ENCODE peak calls at places on chromosome 17, in seven cellular contexts. M is transverse colon, N is HCT116, X is SK-N-SH, W is sigmoid colon, G is K562, C is GM23338. I is an unnamed sample.

GRCh38 chr17:13626703-13627102 is 25.0 kb upstream of the HS3ST3A1 start:
- DNase-seq in M (no peak), W (no peak), G (no peak), N (peak), C (no peak), X (no peak), I (no peak)

GRCh38 chr17:45782889-45783592 is 1.1 kb upstream of the CRHR1 start:
- DNase-seq in N (no peak), W (no peak), C (peak), M (no peak), G (peak), X (peak), I (no peak)

GRCh38 chr17:46025510-46025909 is 26.5 kb downstream of the STH start:
- DNase-seq in N (no peak), G (no peak), M (no peak), W (no peak), C (no peak), X (no peak), I (no peak)

GRCh38 chr17:83076930-83077329 is 2.5 kb upstream of the METRNL start:
- DNase-seq in G (no peak), C (no peak), N (no peak), M (no peak), X (peak), W (no peak), I (no peak)

GRCh38 chr17:58121925-58122324 is 26.3 kb upstream of the OR4D1 start:
- DNase-seq in C (peak), M (no peak), N (peak), G (peak), W (no peak), X (peak), I (no peak)

GRCh38 chr17:13158511-13159240 is 140.8 kb upstream of the ELAC2 start:
- DNase-seq in C (no peak), M (no peak), W (no peak), N (no peak), G (no peak), X (no peak), I (no peak)

GRCh38 chr17:61333151-61333550 is 66.5 kb upstream of the TBX2 start:
- DNase-seq in C (no peak), X (no peak), M (no peak), N (no peak), G (no peak), W (no peak), I (no peak)

GRCh38 chr17:27400991-27401390 is 55.3 kb upstream of the KSR1 start:
- DNase-seq in G (no peak), N (no peak), C (no peak), M (no peak), X (no peak), W (no peak), I (peak)

GRCh38 chr17:48100591-48101011 is 677 bp downstream of the CBX1 start:
- DNase-seq in X (peak), W (peak), G (peak), C (peak), N (peak), M (peak), I (peak)

GRCh38 chr17:21167303-21167702 is 40.5 kb downstream of the DHRS7B start:
- DNase-seq in C (no peak), X (no peak), W (no peak), G (no peak), N (no peak), M (no peak), I (no peak)

GRCh38 chr17:1200440-1200839 is 20.7 kb upstream of the ABR start:
- DNase-seq in M (no peak), G (peak), X (no peak), W (no peak), C (no peak), N (no peak), I (no peak)

GRCh38 chr17:1201132-1201702 is 21.4 kb upstream of the ABR start:
- DNase-seq in G (no peak), N (no peak), X (no peak), C (no peak), M (no peak), W (no peak), I (no peak)

GRCh38 chr17:1206016-1206787 is 26.4 kb upstream of the ABR start:
- DNase-seq in C (no peak), G (no peak), M (no peak), N (no peak), W (no peak), X (no peak), I (no peak)

GRCh38 chr17:1203111-1203966 is 23.6 kb upstream of the ABR start:
- DNase-seq in N (no peak), M (peak), X (peak), C (peak), G (peak), W (peak), I (peak)

DNA sequence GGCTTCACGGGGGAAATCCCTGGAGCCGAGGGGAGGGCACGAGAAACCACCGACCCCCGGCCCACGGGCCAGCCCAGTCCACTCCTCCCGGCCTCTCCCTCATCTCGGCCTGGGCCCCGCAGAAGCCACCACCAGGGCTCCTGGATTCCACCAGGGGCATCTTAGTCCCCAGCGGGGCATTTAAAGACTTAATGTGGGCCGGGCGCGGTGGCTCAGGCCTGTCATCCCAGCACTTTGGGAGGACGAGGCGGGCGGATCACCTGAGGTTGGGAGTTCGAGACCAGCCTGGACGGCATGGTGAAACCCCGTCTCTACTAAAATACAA is 24.1 kb upstream of the ABR start:
- DNase-seq in X (no peak), W (peak), G (no peak), N (no peak), M (no peak), C (peak), I (no peak)
- TF ChIP-seq CTCF in X (no peak), W (no peak), G (no peak), N (no peak), M (no peak), C (no peak), I (no peak)

GRCh38 chr17:8080208-8080798 is 7.2 kb downstream of the ALOX12B start:
- DNase-seq in C (peak), W (no peak), N (no peak), X (no peak), G (no peak), M (no peak), I (no peak)
- H3K4me3 ChIP-seq in C (peak), W (peak), N (peak), X (peak), G (peak), M (peak), I (peak)

DNA sequence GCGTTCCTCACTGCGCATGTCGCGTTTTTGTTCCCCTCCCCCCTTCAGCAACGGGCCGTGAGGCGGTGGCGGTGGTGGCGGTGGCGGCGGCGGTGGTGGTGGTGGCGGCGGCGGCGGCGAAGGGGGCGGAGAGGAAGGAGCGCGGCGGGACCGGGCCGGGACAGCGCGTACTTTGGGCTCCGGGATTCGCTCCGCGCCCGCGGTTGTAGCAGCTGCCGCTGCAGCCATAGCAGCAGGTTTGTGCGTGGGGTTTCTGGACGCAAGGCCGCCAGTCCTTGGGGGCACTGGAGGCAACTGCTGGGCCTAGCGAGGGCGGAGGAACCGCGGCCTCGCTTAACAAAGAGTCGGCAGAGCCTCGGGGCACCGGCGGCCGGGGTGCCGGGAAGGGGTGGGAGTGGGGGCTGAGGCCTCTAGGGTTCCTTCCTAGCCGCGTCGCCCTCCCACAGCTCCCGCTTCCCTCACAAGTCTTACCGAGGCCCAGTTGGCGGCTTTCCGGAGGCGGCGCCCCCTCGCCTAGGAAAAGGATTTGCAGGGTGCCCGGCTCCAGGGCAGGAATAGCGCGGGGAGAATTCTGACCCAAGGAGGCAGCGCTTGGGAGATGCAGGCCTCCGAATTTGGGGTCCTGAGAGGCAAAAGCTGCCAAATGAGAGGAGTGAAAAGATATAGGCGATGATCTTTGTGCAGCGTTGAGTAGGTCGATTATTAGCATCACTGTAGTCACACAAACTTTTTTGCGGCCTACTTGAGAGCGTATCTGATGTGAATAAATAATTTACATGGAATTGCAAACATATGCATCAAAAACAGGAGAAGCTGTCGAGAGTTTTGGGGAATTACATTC is at the start of gene DDX42:
- DNase-seq in C (peak), M (peak), N (no peak), W (peak), X (peak), G (peak), I (peak)
- TF ChIP-seq POLR2AphosphoS5 in C (peak), M (peak), N (no peak), W (peak), X (no peak), G (no peak), I (peak)

GRCh38 chr17:79423811-79424465 is 186.9 kb downstream of the RBFOX3 start:
- DNase-seq in N (no peak), X (no peak), G (no peak), C (no peak), W (no peak), M (no peak), I (no peak)

GRCh38 chr17:79427621-79428539 is 183.0 kb downstream of the RBFOX3 start:
- DNase-seq in N (no peak), W (no peak), X (no peak), G (no peak), M (no peak), C (no peak), I (no peak)

GRCh38 chr17:79428988-79429387 is 181.9 kb downstream of the RBFOX3 start:
- DNase-seq in N (no peak), W (no peak), G (no peak), C (no peak), X (no peak), M (no peak), I (no peak)

GRCh38 chr17:79424471-79425185 is 186.2 kb downstream of the RBFOX3 start:
- DNase-seq in M (no peak), N (no peak), X (no peak), G (no peak), W (no peak), C (no peak), I (no peak)

GRCh38 chr17:79425686-79426085 is 185.2 kb downstream of the RBFOX3 start:
- DNase-seq in W (no peak), N (no peak), C (no peak), X (no peak), M (no peak), G (no peak), I (no peak)
- TF ChIP-seq CTCF in W (no peak), N (no peak), C (no peak), X (no peak), M (no peak), G (no peak), I (no peak)

GRCh38 chr17:79520134-79520892 is 90.5 kb downstream of the RBFOX3 start:
- DNase-seq in N (no peak), X (peak), C (no peak), M (no peak), G (no peak), W (no peak), I (no peak)
- H3K4me3 ChIP-seq in N (no peak), X (no peak), C (no peak), M (no peak), G (no peak), W (no peak), I (no peak)

DNA sequence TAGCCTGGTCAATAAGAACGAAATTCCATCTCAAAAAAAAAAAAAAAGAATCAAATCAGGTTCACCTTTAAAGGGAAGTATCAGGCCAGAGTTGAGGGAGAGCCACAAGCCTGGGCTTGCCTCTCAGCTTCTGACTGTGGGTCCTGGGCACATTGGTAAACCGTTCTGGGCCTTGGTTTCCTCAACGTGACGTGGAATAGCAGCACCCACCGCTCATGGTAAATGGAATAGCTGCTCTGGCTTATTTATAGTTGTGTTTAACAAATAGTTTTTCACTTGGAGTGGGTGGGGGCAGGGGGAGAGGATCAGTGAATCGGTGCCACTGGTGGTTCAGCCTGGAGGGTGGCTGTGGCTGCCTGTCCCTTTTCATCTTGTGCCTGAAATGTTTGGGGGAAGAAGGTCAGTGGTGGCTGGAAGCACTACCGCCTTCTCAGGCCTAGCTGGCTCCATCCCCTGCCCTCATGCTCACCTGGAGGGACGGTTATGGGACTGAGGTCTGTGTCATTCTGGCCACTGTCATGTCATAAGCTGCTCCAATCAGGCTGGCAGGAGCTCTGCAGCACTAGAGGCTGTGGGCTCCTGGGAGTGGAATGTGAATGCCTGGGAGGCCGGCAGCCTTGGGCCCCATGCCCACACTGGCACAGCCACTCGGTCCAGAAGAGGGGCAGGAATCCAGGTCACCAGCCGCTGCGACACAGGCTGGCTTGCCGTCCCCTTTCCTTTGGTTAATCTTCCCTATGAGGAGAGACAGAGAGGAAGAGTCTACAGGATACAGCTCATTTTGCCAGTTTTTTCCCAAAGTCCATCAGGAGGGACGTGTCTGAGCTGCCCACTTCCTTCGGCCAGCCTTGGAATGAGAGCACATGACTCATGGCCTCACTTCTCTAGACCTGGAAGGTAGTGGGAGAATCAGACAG is 27.0 kb downstream of the CCR7 start:
- DNase-seq in C (no peak), M (no peak), N (no peak), G (no peak), X (no peak), W (peak), I (no peak)
- TF ChIP-seq POLR2AphosphoS5 in C (no peak), M (no peak), N (no peak), G (no peak), X (no peak), W (no peak), I (no peak)

DNA sequence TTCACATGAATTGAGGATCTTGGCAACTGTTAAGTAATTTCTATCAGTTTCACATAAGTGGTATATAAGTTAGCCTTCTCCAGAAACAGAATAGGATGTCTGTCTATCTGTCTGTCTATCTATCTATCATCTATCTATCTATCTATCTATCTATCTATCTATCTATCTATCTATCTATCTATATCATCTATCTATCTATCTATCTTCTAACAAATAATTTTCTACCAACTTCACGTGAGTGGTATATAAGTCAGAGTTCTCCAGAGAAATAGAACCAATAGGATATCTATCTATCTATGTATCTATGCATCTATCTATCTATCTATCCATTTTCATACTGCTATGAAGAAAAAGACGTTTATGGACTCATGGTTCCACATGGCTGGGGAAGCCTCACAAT is 11.4 kb upstream of the SPACA3 start:
- DNase-seq in G (no peak), M (no peak), C (no peak), N (no peak), W (no peak), X (no peak), I (no peak)
- TF ChIP-seq CTCF in G (no peak), M (no peak), C (no peak), N (no peak), W (no peak), X (no peak), I (no peak)

GRCh38 chr17:64015447-64015846 is 5.0 kb downstream of the ICAM2 start:
- DNase-seq in M (no peak), W (no peak), X (no peak), G (no peak), C (no peak), N (no peak), I (no peak)

GRCh38 chr17:64016248-64016784 is 4.1 kb downstream of the ICAM2 start:
- DNase-seq in W (no peak), C (no peak), N (no peak), M (no peak), X (peak), G (no peak), I (no peak)

GRCh38 chr17:64016974-64017373 is 3.5 kb downstream of the ICAM2 start:
- DNase-seq in W (no peak), N (no peak), X (no peak), C (no peak), G (no peak), M (no peak), I (no peak)

GRCh38 chr17:64019486-64020067 is 856 bp downstream of the ICAM2 start:
- DNase-seq in M (no peak), N (no peak), X (no peak), C (no peak), G (no peak), W (peak), I (no peak)

GRCh38 chr17:64017381-64017980 is 3.0 kb downstream of the ICAM2 start:
- DNase-seq in C (peak), N (no peak), M (no peak), X (no peak), W (no peak), G (no peak), I (no peak)
- H3K4me3 ChIP-seq in C (no peak), N (no peak), M (no peak), X (no peak), W (no peak), G (no peak), I (no peak)

GRCh38 chr17:35825206-35825605 is 15.9 kb downstream of the TAF15 start:
- DNase-seq in X (no peak), G (no peak), N (no peak), M (no peak), C (no peak), W (no peak), I (no peak)

GRCh38 chr17:35817196-35817595 is 7.9 kb downstream of the TAF15 start:
- DNase-seq in N (no peak), X (no peak), C (no peak), W (no peak), G (no peak), M (no peak), I (no peak)

GRCh38 chr17:35816723-35817122 is 7.4 kb downstream of the TAF15 start:
- DNase-seq in C (no peak), G (no peak), M (no peak), N (no peak), X (no peak), W (no peak), I (no peak)

GRCh38 chr17:35821308-35821707 is 12.0 kb downstream of the TAF15 start:
- DNase-seq in N (no peak), G (no peak), C (no peak), X (no peak), M (no peak), W (no peak), I (no peak)

GRCh38 chr17:35819456-35819855 is 10.2 kb downstream of the TAF15 start:
- DNase-seq in W (no peak), G (no peak), X (no peak), C (no peak), N (no peak), M (no peak), I (no peak)
- TF ChIP-seq POLR2AphosphoS5 in W (no peak), G (no peak), X (no peak), C (no peak), N (no peak), M (no peak), I (no peak)

DNA sequence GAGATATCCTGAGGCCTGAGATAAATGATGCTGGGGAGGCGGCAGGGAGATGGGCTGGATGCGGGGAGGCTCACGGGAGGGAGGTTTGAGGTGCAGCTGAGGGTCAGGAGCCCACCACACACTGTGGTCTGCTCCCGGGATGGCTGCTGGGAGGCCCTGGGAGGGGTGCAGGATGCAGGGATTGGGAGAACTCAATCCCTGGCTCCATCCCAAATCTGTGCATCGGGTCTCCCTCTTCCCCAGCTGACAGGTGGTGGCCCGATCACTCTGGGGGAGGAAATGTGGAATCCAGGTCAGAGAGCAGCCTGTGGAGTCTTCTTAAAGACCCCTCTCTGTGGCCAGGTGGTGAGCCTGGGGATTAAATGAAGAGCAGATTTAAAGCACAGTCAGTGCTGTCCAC is 12.0 kb downstream of the PHB1 start:
- DNase-seq in X (no peak), W (peak), G (no peak), M (no peak), C (no peak), N (no peak), I (no peak)
- TF ChIP-seq CTCF in X (no peak), W (no peak), G (no peak), M (no peak), C (no peak), N (no peak), I (no peak)